ENCODE peak calls at places on chromosomes 5 and 9, in four cellular contexts. One of them, this sample, is unnamed.
A peak's percentile ranks its signal among the peaks of the same experiment; 100 is the strongest.

GRCh38 chr9:130110596-130111021 is 56.9 kb downstream of the GPR107 start:
- DNase-seq in K562: no peak
- DNase-seq in GM12891: no peak
- DNase-seq in GM12878: no peak
- DNase-seq in this sample: no peak

GRCh38 chr5:75235711-75236110 is 967 bp downstream of the ANKRD31 start:
- DNase-seq in GM12891: no peak
- DNase-seq in GM12878: no peak
- DNase-seq in K562: peak; percentile 11
- DNase-seq in this sample: no peak

GRCh38 chr5:2556375-2556966 is 195.0 kb downstream of the IRX2 start:
- DNase-seq in GM12891: no peak
- DNase-seq in K562: no peak
- DNase-seq in GM12878: no peak
- DNase-seq in this sample: no peak

GRCh38 chr5:19240150-19240549 is 747.9 kb downstream of the CDH18 start:
- DNase-seq in GM12891: no peak
- DNase-seq in K562: no peak
- DNase-seq in GM12878: no peak
- DNase-seq in this sample: no peak

GRCh38 chr5:76831108-76831447 is 12.2 kb downstream of the F2RL1 start:
- DNase-seq in GM12891: no peak
- DNase-seq in K562: no peak
- DNase-seq in GM12878: peak; percentile 27
- DNase-seq in this sample: no peak

GRCh38 chr5:56638061-56638621 is 177.2 kb upstream of the MAP3K1 start:
- DNase-seq in GM12878: no peak
- DNase-seq in GM12891: no peak
- DNase-seq in K562: no peak
- DNase-seq in this sample: no peak

GRCh38 chr5:56126487-56127179 is 106.5 kb downstream of the ANKRD55 start:
- DNase-seq in GM12878: no peak
- DNase-seq in GM12891: no peak
- DNase-seq in K562: no peak
- DNase-seq in this sample: no peak

GRCh38 chr5:19988447-19988846 is 447 bp upstream of the CDH18 start:
- DNase-seq in K562: no peak
- DNase-seq in GM12891: no peak
- DNase-seq in GM12878: no peak
- DNase-seq in this sample: no peak

GRCh38 chr5:176667637-176668036 is 20.4 kb downstream of the TSPAN17 start:
- DNase-seq in GM12891: no peak
- DNase-seq in K562: no peak
- DNase-seq in GM12878: no peak
- DNase-seq in this sample: no peak

GRCh38 chr5:132813599-132814440 is 718 bp downstream of the SOWAHA start:
- DNase-seq in GM12891: no peak
- DNase-seq in K562: no peak
- DNase-seq in GM12878: no peak
- DNase-seq in this sample: no peak

GRCh38 chr9:96056221-96056620 is 180.7 kb downstream of the ERCC6L2 start:
- DNase-seq in GM12891: no peak
- DNase-seq in GM12878: no peak
- DNase-seq in K562: no peak
- DNase-seq in this sample: no peak

GRCh38 chr5:80164799-80165198 is 91.0 kb downstream of the SERINC5 start:
- DNase-seq in K562: no peak
- DNase-seq in GM12891: no peak
- DNase-seq in GM12878: no peak
- DNase-seq in this sample: no peak

GRCh38 chr5:107032629-107033028 is 638.1 kb downstream of the EFNA5 start:
- DNase-seq in K562: no peak
- DNase-seq in GM12878: no peak
- DNase-seq in GM12891: no peak
- DNase-seq in this sample: no peak

GRCh38 chr5:133253076-133253475 is 201.3 kb downstream of the HSPA4 start:
- DNase-seq in GM12891: no peak
- DNase-seq in GM12878: no peak
- DNase-seq in K562: no peak
- DNase-seq in this sample: no peak

GRCh38 chr9:128275198-128276007 is at the start of gene GOLGA2:
- DNase-seq in GM12878: no peak
- DNase-seq in K562: peak; percentile 95
- DNase-seq in GM12891: peak; percentile 84
- DNase-seq in this sample: peak; percentile 37
- TF ChIP-seq SPI1 in GM12878: no peak
- TF ChIP-seq SPI1 in K562: no peak
- TF ChIP-seq SPI1 in GM12891: no peak
- TF ChIP-seq SPI1 in this sample: peak; percentile 73

DNA sequence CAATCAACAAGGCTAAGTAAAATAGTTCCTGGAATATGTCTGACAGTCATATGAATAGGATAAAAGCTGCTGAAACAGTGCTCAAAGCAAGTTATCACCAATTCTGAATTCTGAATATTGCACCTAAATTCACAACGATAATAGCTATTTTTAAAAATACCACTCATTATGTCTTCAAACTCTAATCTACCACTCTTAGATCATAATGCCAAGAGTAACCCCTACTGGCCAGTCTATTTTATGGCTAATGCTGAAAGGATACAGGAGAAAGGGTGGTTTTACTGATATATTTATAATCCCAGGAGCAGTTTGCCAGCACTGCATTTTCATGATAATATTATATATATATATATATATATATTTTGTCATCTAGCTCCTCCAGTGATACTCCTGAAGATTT is 232.8 kb downstream of the PDE4D start:
- DNase-seq in GM12878: no peak
- DNase-seq in GM12891: no peak
- DNase-seq in K562: no peak
- DNase-seq in this sample: no peak
- TF ChIP-seq SPI1 in GM12878: no peak
- TF ChIP-seq SPI1 in GM12891: no peak
- TF ChIP-seq SPI1 in K562: no peak
- TF ChIP-seq SPI1 in this sample: no peak

GRCh38 chr9:37464426-37465248 is 613 bp downstream of the ZBTB5 start:
- DNase-seq in GM12891: no peak
- DNase-seq in K562: peak; percentile 75
- DNase-seq in GM12878: peak; percentile 30
- DNase-seq in this sample: peak; percentile 58
- TF ChIP-seq SPI1 in GM12891: no peak
- TF ChIP-seq SPI1 in K562: no peak
- TF ChIP-seq SPI1 in GM12878: no peak
- TF ChIP-seq SPI1 in this sample: no peak

DNA sequence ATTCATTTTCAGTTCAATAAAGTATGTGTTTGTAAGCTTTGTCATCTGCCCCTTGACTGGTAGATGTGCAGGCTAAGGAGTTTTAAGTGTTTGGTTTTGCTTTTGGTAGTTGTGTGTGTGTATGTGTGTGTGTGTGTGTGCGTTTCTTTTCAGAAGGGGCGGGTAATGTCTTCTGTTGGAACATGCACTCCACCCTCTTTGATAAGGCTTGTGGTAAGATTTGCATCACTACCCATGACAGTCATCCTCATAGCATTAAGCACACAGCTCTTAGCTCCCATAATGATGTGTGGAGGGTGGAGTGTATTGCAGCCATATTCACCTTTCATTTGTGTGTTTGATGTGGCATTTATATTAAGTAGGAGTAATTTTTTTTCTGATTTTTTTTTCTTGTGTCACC is 92.0 kb upstream of the FSD1L start:
- DNase-seq in GM12891: no peak
- DNase-seq in GM12878: peak; percentile 5
- DNase-seq in K562: no peak
- DNase-seq in this sample: no peak
- TF ChIP-seq SPI1 in GM12891: no peak
- TF ChIP-seq SPI1 in GM12878: no peak
- TF ChIP-seq SPI1 in K562: no peak
- TF ChIP-seq SPI1 in this sample: no peak

GRCh38 chr5:57684299-57684702 is 201.7 kb upstream of the ACTBL2 start:
- DNase-seq in GM12878: no peak
- DNase-seq in GM12891: no peak
- DNase-seq in K562: no peak
- DNase-seq in this sample: no peak
- TF ChIP-seq SPI1 in GM12878: no peak
- TF ChIP-seq SPI1 in GM12891: no peak
- TF ChIP-seq SPI1 in K562: peak; percentile 52
- TF ChIP-seq SPI1 in this sample: no peak

DNA sequence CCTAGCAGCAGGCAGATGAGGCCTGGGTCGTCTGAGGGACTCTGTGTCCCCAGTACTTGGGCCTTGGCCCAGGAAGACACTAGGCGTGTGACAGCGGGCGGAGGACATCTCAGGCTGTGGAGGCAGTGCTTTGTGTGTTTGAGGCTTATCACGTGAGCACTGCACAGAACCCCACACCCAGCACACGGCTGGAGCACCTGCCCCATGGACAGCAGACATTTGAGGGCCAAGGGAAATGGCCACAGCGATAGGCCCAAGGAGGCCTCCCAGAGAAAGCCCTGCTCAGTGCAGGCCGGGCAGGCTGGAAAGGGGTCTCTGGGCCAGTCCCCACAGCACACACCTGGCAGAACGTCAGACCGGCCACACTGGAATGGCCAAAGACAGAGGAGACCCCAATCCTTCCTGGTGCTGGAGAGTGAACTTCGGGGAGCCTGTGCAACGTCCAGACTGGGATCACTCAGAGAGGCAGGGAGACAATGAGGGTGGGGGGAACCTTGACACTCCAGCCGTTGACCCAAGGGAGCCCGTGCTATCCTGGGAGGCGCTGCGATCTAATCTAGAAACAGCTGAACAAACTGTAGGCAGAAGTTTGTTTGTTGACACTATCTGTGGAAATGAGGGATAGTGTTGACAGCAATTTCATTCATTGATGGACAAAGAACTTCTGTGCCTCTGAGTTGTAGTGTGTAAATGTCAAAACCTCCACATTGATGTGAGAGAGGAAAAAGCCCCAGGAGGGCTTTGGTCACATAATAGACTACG is 19.6 kb upstream of the FLT4 start:
- DNase-seq in GM12878: no peak
- DNase-seq in K562: no peak
- DNase-seq in GM12891: no peak
- DNase-seq in this sample: no peak
- TF ChIP-seq SPI1 in GM12878: no peak
- TF ChIP-seq SPI1 in K562: no peak
- TF ChIP-seq SPI1 in GM12891: no peak
- TF ChIP-seq SPI1 in this sample: no peak

DNA sequence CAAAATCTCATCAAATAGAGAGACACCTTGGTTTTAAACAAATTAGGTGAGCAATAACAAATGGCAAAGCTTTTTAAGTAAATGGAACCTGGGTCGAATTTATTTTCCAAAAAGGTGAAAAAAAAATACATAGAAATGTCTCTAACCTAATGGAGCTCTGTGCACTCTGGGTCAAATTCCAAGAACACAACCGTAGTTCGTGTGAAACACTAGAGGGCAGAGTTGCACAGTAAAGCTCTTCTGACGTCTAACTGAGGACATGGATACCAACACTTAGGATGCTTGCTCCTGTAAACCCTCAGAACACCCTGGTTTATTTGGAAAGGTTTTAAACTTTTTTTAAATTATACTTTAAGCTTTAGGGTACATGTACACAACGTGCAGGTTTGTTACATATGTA is 18.9 kb downstream of the MARCHF11 start:
- DNase-seq in GM12891: no peak
- DNase-seq in GM12878: peak; percentile 2
- DNase-seq in K562: peak; percentile 59
- DNase-seq in this sample: peak; percentile 30
- TF ChIP-seq SPI1 in GM12891: no peak
- TF ChIP-seq SPI1 in GM12878: no peak
- TF ChIP-seq SPI1 in K562: no peak
- TF ChIP-seq SPI1 in this sample: no peak